ENCODE peak calls at places on chromosomes 7 and 10, in ten cellular contexts. V is DMS153; Z is HCT116; J is stimulated activated CD8-positive, alpha-beta memory T cell treated with anti-CD3 and anti-CD28 coated beads, Interleukin-7, amount 100 ng/mL, for 4 hours; X is bronchial epithelial cell; Q is HepG2; K is naive thymus-derived CD8-positive, alpha-beta T cell; T is iPS DF 6.9; H is T-helper 22 cell; Y is non-pigmented ciliary epithelial cell. F is an unnamed sample.

GRCh38 chr7:108034586-108034985 is 31.6 kb upstream of the LAMB1 start:
- DNase-seq in V (no peak), Z (no peak), J (no peak), X (no peak), Q (peak; percentile 93), K (no peak), T (no peak), H (no peak), Y (no peak), F (no peak)

GRCh38 chr10:50577681-50578350 is 45.9 kb downstream of the SGMS1 start:
- DNase-seq in V (peak; percentile 46), Z (no peak), J (no peak), X (peak; percentile 62), Q (no peak), K (no peak), T (no peak), H (no peak), Y (no peak), F (peak; percentile 74)

GRCh38 chr10:124001391-124002260 is 91.8 kb downstream of the CHST15 start:
- DNase-seq in V (no peak), Z (no peak), J (no peak), X (no peak), Q (no peak), K (no peak), T (no peak), H (no peak), Y (no peak), F (no peak)

GRCh38 chr7:128883622-128884549 is 21.2 kb downstream of the ATP6V1F start:
- DNase-seq in V (peak; percentile 7), Z (peak; percentile 58), J (peak; percentile 66), X (peak; percentile 46), Q (peak; percentile 44), K (peak; percentile 88), T (no peak), H (peak; percentile 59), Y (no peak), F (peak; percentile 39)

GRCh38 chr10:33134011-33134751 is 176.2 kb upstream of the ITGB1 start:
- DNase-seq in V (peak; percentile 29), Z (peak; percentile 99), J (peak; percentile 83), X (peak; percentile 100), Q (peak; percentile 42), K (no peak), T (no peak), H (peak; percentile 85), Y (no peak), F (no peak)

GRCh38 chr7:159177270-159178036 is 32.8 kb upstream of the VIPR2 start:
- DNase-seq in V (no peak), Z (no peak), J (no peak), X (no peak), Q (no peak), K (no peak), T (no peak), H (no peak), Y (no peak), F (no peak)

GRCh38 chr7:45161138-45161537 is 3.5 kb downstream of the RAMP3 start:
- DNase-seq in V (no peak), Z (no peak), J (no peak), X (no peak), Q (no peak), K (no peak), T (no peak), H (no peak), Y (no peak), F (no peak)

GRCh38 chr10:84603971-84604370 is 275.6 kb downstream of the CCSER2 start:
- DNase-seq in V (no peak), Z (no peak), J (no peak), X (no peak), Q (no peak), K (no peak), T (no peak), H (no peak), Y (no peak), F (no peak)

GRCh38 chr7:45698527-45699309 is 124.5 kb downstream of the ADCY1 start:
- DNase-seq in V (no peak), Z (no peak), J (no peak), X (no peak), Q (no peak), K (no peak), T (no peak), H (no peak), Y (no peak), F (no peak)

GRCh38 chr10:7318836-7319235 is 92.0 kb downstream of the SFMBT2 start:
- DNase-seq in V (no peak), Z (no peak), J (no peak), X (no peak), Q (no peak), K (no peak), T (no peak), H (no peak), Y (no peak), F (no peak)

GRCh38 chr10:7945025-7945424 is 109.5 kb upstream of the GATA3 start:
- DNase-seq in V (no peak), Z (no peak), J (no peak), X (peak; percentile 13), Q (no peak), K (no peak), T (no peak), H (no peak), Y (no peak), F (no peak)

GRCh38 chr7:151863386-151864079 is 13.4 kb downstream of the PRKAG2 start:
- DNase-seq in V (peak; percentile 33), Z (no peak), J (no peak), X (no peak), Q (peak; percentile 50), K (no peak), T (no peak), H (no peak), Y (no peak), F (no peak)

GRCh38 chr10:91700788-91701444 is 68.0 kb upstream of the PPP1R3C start:
- DNase-seq in V (no peak), Z (no peak), J (no peak), X (peak; percentile 86), Q (no peak), K (no peak), T (no peak), H (no peak), Y (peak; percentile 36), F (no peak)

F was measured in foreskin melanocyte.